ENCODE peak calls at places on chromosomes 7 and 10, in eight cellular contexts. E, X, Y, M, O, H, S and Q are unnamed samples.

GRCh38 chr7:154287370-154287769 is 235.2 kb downstream of the DPP6 start:
- DNase-seq in E (no peak), X (no peak), Y (no peak), M (no peak), O (no peak), H (no peak), S (peak), Q (no peak)

GRCh38 chr10:111593578-111593977 is 516.7 kb downstream of the ADRA2A start:
- DNase-seq in E (no peak), X (no peak), Y (no peak), M (no peak), O (no peak), H (no peak), S (no peak), Q (no peak)

GRCh38 chr7:309586-310228 is 19.7 kb downstream of the FOXL3 start:
- DNase-seq in E (no peak), X (peak), Y (no peak), M (no peak), O (no peak), H (no peak), S (no peak), Q (no peak)

GRCh38 chr10:72243822-72244437 is 27.9 kb upstream of the ASCC1 start:
- DNase-seq in E (peak), X (peak), Y (no peak), M (peak), O (no peak), H (peak), S (no peak), Q (no peak)

GRCh38 chr7:121510302-121510701 is 114.2 kb upstream of the FAM3C start:
- DNase-seq in E (no peak), X (no peak), Y (no peak), M (no peak), O (no peak), H (no peak), S (peak), Q (no peak)

GRCh38 chr7:123601530-123601929 is at the start of gene ASB15:
- DNase-seq in E (no peak), X (no peak), Y (no peak), M (no peak), O (no peak), H (no peak), S (no peak), Q (no peak)

GRCh38 chr7:15972767-15973362 is 286.4 kb upstream of the MEOX2 start:
- DNase-seq in E (peak), X (peak), Y (no peak), M (no peak), O (no peak), H (no peak), S (no peak), Q (peak)

GRCh38 chr7:105654994-105655900 is 74.0 kb upstream of the EFCAB10 start:
- DNase-seq in E (no peak), X (peak), Y (no peak), M (no peak), O (no peak), H (peak), S (peak), Q (peak)

GRCh38 chr7:130614449-130614848 is 54.1 kb downstream of the COPG2 start:
- DNase-seq in E (no peak), X (no peak), Y (no peak), M (no peak), O (no peak), H (no peak), S (no peak), Q (no peak)

GRCh38 chr10:121069061-121069850 is 218.1 kb downstream of the WDR11 start:
- DNase-seq in E (no peak), X (no peak), Y (no peak), M (no peak), O (no peak), H (no peak), S (no peak), Q (no peak)

GRCh38 chr10:117539271-117539876 is 3.2 kb upstream of the EMX2 start:
- DNase-seq in E (no peak), X (no peak), Y (no peak), M (no peak), O (no peak), H (no peak), S (no peak), Q (peak)

GRCh38 chr10:103284170-103284569 is 7.2 kb downstream of the INA start:
- DNase-seq in E (no peak), X (no peak), Y (no peak), M (no peak), O (no peak), H (no peak), S (no peak), Q (no peak)

GRCh38 chr10:111206521-111206920 is 129.7 kb downstream of the ADRA2A start:
- DNase-seq in E (no peak), X (no peak), Y (no peak), M (no peak), O (no peak), H (no peak), S (no peak), Q (no peak)

GRCh38 chr10:125983161-125983560 is 86.8 kb downstream of the FANK1 start:
- DNase-seq in E (no peak), X (no peak), Y (no peak), M (no peak), O (no peak), H (no peak), S (no peak), Q (no peak)
- H3K27ac ChIP-seq in E (no peak), X (no peak), Y (no peak), M (no peak), O (no peak), H (no peak), S (no peak), Q (no peak)

GRCh38 chr10:31147220-31147608 is 115.5 kb upstream of the ZNF438 start:
- DNase-seq in E (no peak), X (no peak), Y (no peak), M (no peak), O (no peak), H (no peak), S (no peak), Q (no peak)

GRCh38 chr10:31148955-31149354 is 117.3 kb upstream of the ZNF438 start:
- DNase-seq in E (no peak), X (no peak), Y (no peak), M (no peak), O (no peak), H (no peak), S (no peak), Q (no peak)

GRCh38 chr10:31143331-31143935 is 111.8 kb upstream of the ZNF438 start:
- DNase-seq in E (no peak), X (no peak), Y (no peak), M (no peak), O (peak), H (no peak), S (no peak), Q (no peak)

GRCh38 chr10:31145986-31146385 is 114.3 kb upstream of the ZNF438 start:
- DNase-seq in E (no peak), X (no peak), Y (no peak), M (no peak), O (no peak), H (no peak), S (no peak), Q (no peak)

GRCh38 chr10:31146496-31147219 is 115.0 kb upstream of the ZNF438 start:
- DNase-seq in E (peak), X (peak), Y (no peak), M (no peak), O (no peak), H (no peak), S (no peak), Q (peak)
- H3K27ac ChIP-seq in E (no peak), X (no peak), Y (no peak), M (no peak), O (no peak), H (peak), S (no peak), Q (no peak)

GRCh38 chr7:1920266-1920681 is 250.2 kb downstream of the ELFN1 start:
- DNase-seq in E (no peak), X (no peak), Y (no peak), M (no peak), O (peak), H (no peak), S (no peak), Q (no peak)

GRCh38 chr7:1918881-1919525 is 248.9 kb downstream of the ELFN1 start:
- DNase-seq in E (no peak), X (no peak), Y (no peak), M (no peak), O (no peak), H (no peak), S (no peak), Q (no peak)

GRCh38 chr7:1920886-1921285 is 250.8 kb downstream of the ELFN1 start:
- DNase-seq in E (no peak), X (no peak), Y (no peak), M (no peak), O (no peak), H (no peak), S (no peak), Q (no peak)

GRCh38 chr7:1918063-1918645 is 248.1 kb downstream of the ELFN1 start:
- DNase-seq in E (no peak), X (no peak), Y (no peak), M (no peak), O (no peak), H (no peak), S (no peak), Q (no peak)

GRCh38 chr7:1919539-1920265 is 249.6 kb downstream of the ELFN1 start:
- DNase-seq in E (no peak), X (peak), Y (no peak), M (no peak), O (peak), H (peak), S (no peak), Q (peak)
- H3K27ac ChIP-seq in E (peak), X (no peak), Y (no peak), M (no peak), O (peak), H (no peak), S (no peak), Q (no peak)

GRCh38 chr10:6407034-6407721 is 172.9 kb downstream of the PRKCQ start:
- DNase-seq in E (no peak), X (no peak), Y (no peak), M (no peak), O (no peak), H (no peak), S (no peak), Q (no peak)
- H3K27ac ChIP-seq in E (no peak), X (no peak), Y (no peak), M (no peak), O (no peak), H (no peak), S (no peak), Q (no peak)

DNA sequence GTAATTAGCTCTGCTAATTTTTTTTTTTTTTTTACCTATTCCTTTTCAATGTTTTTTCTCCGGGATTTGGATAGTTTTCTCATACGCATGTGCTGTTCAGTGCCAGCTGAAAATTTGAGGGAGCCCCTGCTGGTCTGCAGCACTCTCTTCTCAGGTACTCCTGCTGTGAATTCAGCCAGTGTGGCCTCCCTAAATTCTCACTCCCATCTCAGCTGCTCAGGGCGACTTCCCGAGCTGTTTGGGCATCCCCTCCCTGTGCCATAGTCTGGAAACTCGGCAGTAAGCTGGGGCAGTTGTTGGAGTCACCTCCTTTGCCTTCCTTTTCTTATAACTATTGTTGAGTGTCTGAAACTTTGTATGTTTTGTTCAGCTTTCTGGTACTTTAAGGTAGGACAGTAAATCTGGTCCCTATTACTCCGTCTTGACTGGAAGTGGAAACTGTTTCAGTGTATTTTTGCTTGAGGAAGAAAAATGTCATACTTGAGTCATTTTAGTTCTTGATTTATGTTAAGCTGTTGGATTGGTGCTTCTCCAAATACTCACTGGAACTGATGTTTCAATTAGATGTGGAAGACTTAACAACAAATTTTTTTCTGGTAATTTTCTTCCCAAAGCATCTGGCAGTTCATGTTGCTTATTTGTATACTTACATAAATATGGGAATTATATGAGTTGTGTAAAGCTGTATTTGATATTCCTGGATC is 33.6 kb downstream of the MINPP1 start:
- DNase-seq in E (no peak), X (no peak), Y (no peak), M (no peak), O (no peak), H (no peak), S (peak), Q (no peak)
- H3K27ac ChIP-seq in E (no peak), X (peak), Y (no peak), M (no peak), O (no peak), H (no peak), S (no peak), Q (no peak)

DNA sequence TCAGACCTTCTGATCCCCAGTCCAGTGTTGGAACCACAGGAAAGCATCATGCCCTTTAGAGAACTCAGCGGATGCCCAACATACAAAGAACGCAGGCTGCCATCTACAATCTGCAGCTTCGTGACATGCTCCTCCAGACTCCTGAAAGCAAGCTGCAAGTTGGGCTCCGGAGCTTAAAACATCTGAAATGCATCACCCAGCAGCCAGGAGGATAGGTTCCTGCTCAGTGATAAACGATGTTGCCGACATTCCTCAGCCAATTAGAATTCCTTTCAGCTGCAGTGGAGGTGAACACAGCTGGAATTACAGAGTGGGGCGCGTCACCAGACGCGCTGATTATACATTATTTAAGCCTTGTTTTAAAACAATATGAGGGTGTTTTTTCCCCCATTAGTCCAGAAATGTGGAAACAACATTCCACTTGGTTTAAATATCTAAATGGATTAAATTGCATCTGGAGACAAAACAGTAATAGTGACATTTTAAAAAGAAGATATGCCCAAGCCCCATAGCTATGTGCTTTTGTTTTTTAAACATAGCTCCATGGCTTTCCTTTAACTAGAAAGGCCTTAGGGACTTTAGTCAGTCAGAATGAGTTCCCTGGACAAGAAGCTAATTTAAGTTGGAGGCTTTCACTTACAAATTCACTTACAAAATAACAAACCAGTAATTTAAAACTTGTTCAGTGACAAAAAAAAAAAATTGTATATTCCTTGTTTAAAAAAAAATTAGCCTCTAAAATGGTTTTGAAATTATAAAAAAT is 6.3 kb downstream of the SMURF1 start:
- DNase-seq in E (no peak), X (no peak), Y (peak), M (no peak), O (no peak), H (no peak), S (peak), Q (no peak)
- H3K27ac ChIP-seq in E (no peak), X (peak), Y (peak), M (peak), O (no peak), H (peak), S (peak), Q (no peak)

GRCh38 chr10:119505131-119505551 is 37.4 kb downstream of the RGS10 start:
- DNase-seq in E (no peak), X (no peak), Y (no peak), M (no peak), O (no peak), H (no peak), S (no peak), Q (no peak)

GRCh38 chr10:119503821-119504220 is 38.7 kb downstream of the RGS10 start:
- DNase-seq in E (no peak), X (no peak), Y (no peak), M (no peak), O (no peak), H (no peak), S (no peak), Q (no peak)

GRCh38 chr10:119502618-119503155 is 39.8 kb downstream of the RGS10 start:
- DNase-seq in E (no peak), X (peak), Y (no peak), M (no peak), O (no peak), H (no peak), S (peak), Q (no peak)

GRCh38 chr10:119505588-119506315 is 36.8 kb downstream of the RGS10 start:
- DNase-seq in E (no peak), X (no peak), Y (no peak), M (no peak), O (no peak), H (no peak), S (no peak), Q (no peak)

GRCh38 chr10:119504651-119505050 is 37.9 kb downstream of the RGS10 start:
- DNase-seq in E (no peak), X (no peak), Y (no peak), M (no peak), O (no peak), H (no peak), S (no peak), Q (no peak)
- H3K27ac ChIP-seq in E (no peak), X (no peak), Y (no peak), M (no peak), O (no peak), H (no peak), S (no peak), Q (no peak)

GRCh38 chr7:56051053-56051338 is 248 bp downstream of the PSPH start:
- DNase-seq in E (no peak), X (no peak), Y (no peak), M (no peak), O (no peak), H (no peak), S (no peak), Q (no peak)

GRCh38 chr7:56048245-56048644 is 3.0 kb downstream of the PSPH start:
- DNase-seq in E (no peak), X (no peak), Y (no peak), M (no peak), O (no peak), H (no peak), S (no peak), Q (no peak)

GRCh38 chr7:56051339-56052191 is at the start of the genes CCT6A and PSPH:
- DNase-seq in E (peak), X (peak), Y (peak), M (peak), O (peak), H (peak), S (peak), Q (peak)

GRCh38 chr7:56053993-56054392 is 2.4 kb downstream of the CCT6A start:
- DNase-seq in E (no peak), X (no peak), Y (no peak), M (no peak), O (no peak), H (no peak), S (no peak), Q (no peak)

GRCh38 chr7:56053379-56053778 is 1.8 kb downstream of the CCT6A start:
- DNase-seq in E (no peak), X (no peak), Y (no peak), M (no peak), O (no peak), H (no peak), S (no peak), Q (no peak)
- H3K27ac ChIP-seq in E (no peak), X (no peak), Y (no peak), M (no peak), O (no peak), H (no peak), S (no peak), Q (peak)

DNA sequence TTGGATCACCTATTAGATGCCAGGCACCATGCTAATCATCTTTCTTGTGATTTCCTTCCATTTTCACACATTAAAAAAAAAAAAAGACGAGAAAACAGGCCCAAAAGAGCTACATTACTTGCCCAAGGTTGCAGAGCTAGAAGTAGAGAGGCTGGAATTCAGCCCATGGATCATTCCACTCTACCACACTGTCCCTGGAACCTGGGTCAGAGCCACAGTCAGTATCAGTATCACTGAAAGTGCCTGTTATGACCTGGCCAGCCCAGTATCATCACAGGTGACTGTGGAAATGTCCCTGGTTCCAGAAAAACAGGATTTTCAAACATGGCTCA is 3.3 kb upstream of the FLNC start:
- DNase-seq in E (no peak), X (no peak), Y (no peak), M (no peak), O (no peak), H (no peak), S (no peak), Q (no peak)
- H3K27ac ChIP-seq in E (peak), X (peak), Y (no peak), M (no peak), O (no peak), H (no peak), S (no peak), Q (no peak)

DNA sequence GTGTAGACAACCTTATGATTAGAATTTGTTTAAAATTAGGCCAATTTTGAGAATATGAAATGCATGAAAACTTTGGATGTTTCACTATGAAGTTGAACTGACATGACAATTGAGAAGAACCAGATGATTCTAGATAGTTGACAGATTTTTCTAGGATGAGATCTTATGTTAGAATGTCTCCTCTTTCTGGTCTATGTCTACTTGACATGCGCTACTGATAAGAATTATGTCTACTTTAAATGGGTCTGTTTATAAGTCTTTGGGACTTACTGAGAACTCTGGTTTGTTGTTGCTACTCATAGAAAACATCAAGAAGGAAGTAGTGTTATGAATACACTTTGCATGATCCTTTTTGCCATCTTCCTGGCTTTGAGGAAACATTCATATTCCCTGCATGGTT is 228.2 kb upstream of the CCDC6 start:
- DNase-seq in E (no peak), X (no peak), Y (no peak), M (no peak), O (no peak), H (no peak), S (no peak), Q (no peak)
- H3K27ac ChIP-seq in E (no peak), X (no peak), Y (no peak), M (no peak), O (no peak), H (no peak), S (no peak), Q (no peak)